ENCODE peak calls at places on chromosome X, in five cellular contexts. M is activated T-helper 1 cell treated with Interleukin-2 at 50 U/mL for 16 hours; H is nucleus accumbens; A is stimulated activated CD8-positive, alpha-beta memory T cell treated with anti-CD3 and anti-CD28 coated beads, Interleukin-7, amount 100 ng/mL, for 24 hours; B is GM12865. L is an unnamed sample.

GRCh38 chrX:153378607-153379006 is 22.5 kb downstream of the PNMA6E start:
- DNase-seq in M (no peak), H (no peak), A (no peak), B (no peak), L (no peak)

GRCh38 chrX:129714581-129714980 is 24.2 kb upstream of the XPNPEP2 start:
- DNase-seq in M (no peak), H (no peak), A (no peak), B (no peak), L (no peak)

GRCh38 chrX:111254896-111255693 is 15.2 kb downstream of the CAPN6 start:
- DNase-seq in M (no peak), H (no peak), A (no peak), B (no peak), L (no peak)

GRCh38 chrX:132068405-132068804 is 45.3 kb downstream of the STK26 start:
- DNase-seq in M (no peak), H (no peak), A (no peak), B (no peak), L (no peak)

GRCh38 chrX:129678176-129678880 is 23.6 kb upstream of the APLN start:
- DNase-seq in M (peak), H (peak), A (no peak), B (peak), L (peak)

GRCh38 chrX:103954259-103954658 is 8.2 kb upstream of the TMSB15B start:
- DNase-seq in M (no peak), H (no peak), A (no peak), B (no peak), L (no peak)

GRCh38 chrX:135688137-135688536 is 25.3 kb upstream of the CT45A1 start:
- DNase-seq in M (no peak), H (no peak), A (no peak), B (no peak), L (no peak)

GRCh38 chrX:129983575-129984131 is 1.2 kb downstream of the BCORL1 start:
- DNase-seq in M (no peak), H (no peak), A (no peak), B (no peak), L (no peak)

GRCh38 chrX:87813566-87813965 is 296.0 kb downstream of the KLHL4 start:
- DNase-seq in M (no peak), H (no peak), A (no peak), B (no peak), L (no peak)

GRCh38 chrX:75547783-75548182 is 24.9 kb upstream of the ZDHHC15 start:
- DNase-seq in M (no peak), H (no peak), A (no peak), B (no peak), L (no peak)